ENCODE peak calls at places on chromosomes 2 and 18, in six cellular contexts. T is PC-3, S is cardiac muscle cell, V is A549, Z is esophagus muscularis mucosa, C is gastrocnemius medialis. Y is an unnamed sample. For H3K4me1, the result is how much of the 10 kb centered on the place peaks cover.

GRCh38 chr18:43485565-43485964 is 208.3 kb upstream of the SYT4 start:
- DNase-seq in Z (no peak), S (no peak), V (no peak), T (no peak), C (no peak), Y (no peak)

GRCh38 chr2:20448246-20449046 is 1.6 kb downstream of the RHOB start:
- DNase-seq in T (no peak), Z (no peak), V (peak), C (no peak), S (peak), Y (no peak)

GRCh38 chr18:25038261-25038660 is 313.7 kb downstream of the ZNF521 start:
- DNase-seq in Z (no peak), V (no peak), T (no peak), C (no peak), S (no peak), Y (no peak)

GRCh38 chr2:26917135-26917836 is 53.2 kb upstream of the MAPRE3 start:
- DNase-seq in Z (peak), T (no peak), C (no peak), V (no peak), S (no peak), Y (no peak)

GRCh38 chr2:95361216-95361980 is 41.1 kb upstream of the FAHD2A start:
- DNase-seq in S (no peak), T (no peak), V (no peak), Z (no peak), C (no peak), Y (no peak)

GRCh38 chr2:171615071-171615470 is 72.2 kb upstream of the DYNC1I2 start:
- DNase-seq in T (no peak), C (no peak), S (no peak), V (no peak), Z (no peak), Y (no peak)

GRCh38 chr18:38884050-38884449 is 1318.5 kb upstream of the CELF4 start:
- DNase-seq in C (no peak), V (no peak), S (peak), Z (no peak), T (no peak), Y (peak)

GRCh38 chr2:136932700-136933099 is 167.4 kb downstream of the THSD7B start:
- DNase-seq in V (no peak), S (peak), C (no peak), T (peak), Z (no peak), Y (no peak)

GRCh38 chr2:24048662-24049484 is 668 bp upstream of the FKBP1B start:
- DNase-seq in T (no peak), V (no peak), Z (no peak), C (no peak), S (no peak), Y (no peak)

GRCh38 chr2:21099281-21099907 is 24.4 kb upstream of the TDRD15 start:
- DNase-seq in T (no peak), V (no peak), Z (no peak), C (no peak), S (no peak), Y (no peak)

GRCh38 chr2:122670932-122671331 is 915.5 kb downstream of the TSN start:
- DNase-seq in S (no peak), V (no peak), T (no peak), Z (no peak), C (no peak), Y (no peak)

GRCh38 chr2:40448476-40449079 is 3.3 kb downstream of the SLC8A1 start:
- DNase-seq in S (peak), T (peak), C (no peak), Z (no peak), V (peak), Y (no peak)

GRCh38 chr2:215653344-215654015 is 217.6 kb upstream of the FN1 start:
- DNase-seq in C (no peak), T (no peak), V (no peak), Z (no peak), S (no peak), Y (no peak)

GRCh38 chr18:62979172-62979571 is 263.8 kb downstream of the PHLPP1 start:
- DNase-seq in C (peak), S (no peak), V (no peak), Z (no peak), T (peak), Y (no peak)

GRCh38 chr2:118737690-118738089 is 109.8 kb downstream of the EN1 start:
- DNase-seq in S (no peak), V (no peak), C (no peak), Z (no peak), T (peak), Y (no peak)

GRCh38 chr2:206457188-206457634 is 13.9 kb downstream of the ADAM23 start:
- DNase-seq in Z (no peak), V (no peak), C (no peak), T (peak), S (no peak), Y (no peak)

GRCh38 chr2:232988444-232988843 is 24.6 kb downstream of the NGEF start:
- DNase-seq in V (peak), T (peak), S (no peak), C (no peak), Z (no peak), Y (no peak)

GRCh38 chr2:117299451-117299850 is 515.0 kb upstream of the DDX18 start:
- DNase-seq in C (no peak), T (no peak), V (no peak), Z (no peak), S (no peak), Y (no peak)

GRCh38 chr2:223618172-223619035 is 16.2 kb upstream of the SCG2 start:
- DNase-seq in C (no peak), V (no peak), S (peak), Z (no peak), T (no peak), Y (peak)

GRCh38 chr2:183070942-183071844 is 7.4 kb upstream of the DUSP19 start:
- DNase-seq in C (no peak), Z (no peak), V (peak), S (peak), T (no peak), Y (peak)

GRCh38 chr18:46215902-46216723 is 111.9 kb downstream of the HAUS1 start:
- DNase-seq in S (no peak), C (no peak), V (no peak), T (no peak), Z (no peak), Y (no peak)

GRCh38 chr2:233982421-233983121 is 65.4 kb downstream of the TRPM8 start:
- DNase-seq in S (no peak), C (no peak), T (peak), V (no peak), Z (no peak), Y (no peak)

GRCh38 chr18:13221821-13222220 is 3.3 kb downstream of the LDLRAD4 start:
- DNase-seq in V (no peak), C (no peak), Z (no peak), S (no peak), T (no peak), Y (no peak)

GRCh38 chr2:95343429-95344207 is 46.5 kb downstream of the KCNIP3 start:
- DNase-seq in S (no peak), V (no peak), C (no peak), Z (no peak), T (peak), Y (no peak)

GRCh38 chr18:7950380-7951143 is 383.4 kb downstream of the PTPRM start:
- DNase-seq in S (no peak), Z (no peak), V (peak), T (peak), C (no peak), Y (no peak)

GRCh38 chr2:88074854-88075292 is 7.2 kb downstream of the SMYD1 start:
- DNase-seq in S (no peak), C (no peak), T (peak), V (no peak), Z (no peak), Y (no peak)

GRCh38 chr2:60958800-60959199 is 58.7 kb upstream of the PEX13 start:
- DNase-seq in V (no peak), C (no peak), Z (no peak), S (no peak), T (peak), Y (no peak)

GRCh38 chr2:32832821-32833220 is 113.9 kb upstream of the LTBP1 start:
- DNase-seq in T (no peak), C (no peak), Z (no peak), S (no peak), V (no peak), Y (no peak)

DNA sequence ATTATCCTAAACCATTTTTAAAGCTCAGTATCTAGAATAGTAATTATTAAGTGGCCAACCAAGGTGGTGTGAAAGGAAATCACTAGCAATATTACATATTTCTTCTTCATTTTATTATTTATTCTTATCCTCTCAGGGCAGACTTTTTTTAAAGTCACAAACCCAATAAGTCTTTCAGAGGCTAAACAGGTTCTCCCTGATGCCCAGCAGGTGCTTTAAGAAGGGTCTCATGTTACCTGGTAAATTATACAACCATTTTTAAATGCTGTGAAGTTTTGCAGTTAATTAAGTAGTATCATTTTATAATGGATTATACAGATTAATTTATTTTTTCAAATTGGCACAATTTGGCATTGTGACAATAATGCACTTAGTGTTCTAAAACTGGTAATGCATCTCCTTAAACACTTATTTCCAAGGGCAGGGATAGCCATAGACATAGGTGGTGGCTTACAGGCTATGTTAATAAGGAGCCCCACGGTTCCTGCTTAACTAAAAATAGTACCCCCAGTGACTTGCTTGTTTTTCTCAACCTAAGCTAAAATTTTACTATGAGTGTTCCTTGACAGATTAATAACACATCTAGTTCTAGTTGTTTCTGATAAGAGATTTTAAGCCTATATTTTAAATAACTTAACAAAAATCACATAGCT is 67.0 kb downstream of the PMS1 start:
- DNase-seq in C (no peak), Z (no peak), T (no peak), V (no peak), S (no peak), Y (peak)
- H3K4me3 ChIP-seq in C (no peak), Z (no peak), T (no peak), V (no peak), S (no peak), Y (no peak)

GRCh38 chr2:85772841-85773491 is 19.2 kb downstream of the ATOH8 start:
- DNase-seq in C (no peak), T (no peak), S (no peak), Z (no peak), V (no peak), Y (no peak)
- H3K4me1 ChIP-seq in C (half or more), T (under half), S (half or more), Z (half or more), V (half or more), Y (under half)

GRCh38 chr2:64604929-64605550 is 48.7 kb downstream of the SERTAD2 start:
- DNase-seq in S (no peak), C (no peak), V (no peak), T (no peak), Z (peak), Y (no peak)
- H3K4me3 ChIP-seq in S (no peak), C (no peak), V (no peak), T (no peak), Z (no peak), Y (no peak)

GRCh38 chr2:127196998-127197397 is 23.1 kb downstream of the CYP27C1 start:
- DNase-seq in S (no peak), Z (no peak), V (no peak), C (no peak), T (peak), Y (no peak)

GRCh38 chr2:127197475-127198385 is 22.4 kb downstream of the CYP27C1 start:
- DNase-seq in S (peak), Z (peak), C (no peak), T (peak), V (peak), Y (no peak)

GRCh38 chr2:127194447-127194846 is 25.7 kb downstream of the CYP27C1 start:
- DNase-seq in Z (no peak), V (no peak), T (no peak), C (no peak), S (no peak), Y (no peak)

GRCh38 chr2:127195140-127196074 is 24.7 kb downstream of the CYP27C1 start:
- DNase-seq in C (no peak), S (no peak), Z (peak), T (no peak), V (no peak), Y (no peak)

GRCh38 chr2:127196549-127196948 is 23.6 kb downstream of the CYP27C1 start:
- DNase-seq in C (no peak), V (no peak), S (no peak), T (no peak), Z (no peak), Y (no peak)
- H3K4me1 ChIP-seq in C (under half), V (under half), S (under half), T (under half), Z (under half), Y (under half)

DNA sequence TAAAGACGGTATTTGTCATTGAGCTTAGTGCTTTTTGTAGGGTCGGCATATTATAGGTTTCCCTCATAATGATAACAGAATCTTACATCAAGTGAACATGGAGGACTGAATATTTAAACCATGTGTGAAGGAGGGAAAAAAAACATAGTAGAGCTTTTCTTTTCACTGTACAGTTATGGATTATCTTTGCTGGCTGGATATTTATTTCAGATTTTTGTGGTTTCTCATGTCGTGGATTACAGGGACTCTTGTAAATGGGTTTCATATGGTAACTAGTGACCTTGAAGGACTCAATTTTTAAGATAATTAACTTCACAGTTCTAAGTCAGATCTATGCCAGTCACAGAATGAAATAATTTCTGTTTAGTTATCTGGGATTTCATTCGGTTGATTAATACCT is 330.2 kb upstream of the NRP2 start:
- DNase-seq in C (no peak), T (no peak), V (no peak), S (no peak), Z (no peak), Y (no peak)
- H3K4me3 ChIP-seq in C (no peak), T (no peak), V (no peak), S (no peak), Z (no peak), Y (no peak)